ENCODE peak calls at places on chromosomes 12 and 14, in four cellular contexts. One of them, this sample, is unnamed.

GRCh38 chr14:99590746-99591555 is 13.1 kb downstream of the CCDC85C start:
- DNase-seq in H1: no peak
- DNase-seq in IMR-90: peak
- DNase-seq in H9: no peak
- DNase-seq in this sample: no peak

GRCh38 chr12:92439397-92439779 is 263.4 kb upstream of the PLEKHG7 start:
- DNase-seq in H1: no peak
- DNase-seq in H9: no peak
- DNase-seq in IMR-90: peak
- DNase-seq in this sample: no peak

GRCh38 chr14:99603965-99604765 is at the start of gene CCDC85C:
- DNase-seq in H1: peak
- DNase-seq in IMR-90: peak
- DNase-seq in H9: peak
- DNase-seq in this sample: peak

GRCh38 chr14:106665814-106666213 is 1139.4 kb downstream of the TMEM121 start:
- DNase-seq in H1: no peak
- DNase-seq in H9: no peak
- DNase-seq in IMR-90: no peak
- DNase-seq in this sample: no peak

GRCh38 chr12:76449572-76449971 is 101.4 kb upstream of the BBS10 start:
- DNase-seq in H9: no peak
- DNase-seq in H1: no peak
- DNase-seq in IMR-90: peak
- DNase-seq in this sample: no peak

GRCh38 chr12:118274066-118274465 is 98.6 kb downstream of the TAOK3 start:
- DNase-seq in IMR-90: no peak
- DNase-seq in H1: no peak
- DNase-seq in H9: no peak
- DNase-seq in this sample: no peak

GRCh38 chr12:93316623-93316971 is 61.1 kb upstream of the NUDT4 start:
- DNase-seq in IMR-90: no peak
- DNase-seq in H1: no peak
- DNase-seq in H9: no peak
- DNase-seq in this sample: no peak

GRCh38 chr12:119363037-119363436 is 28.5 kb downstream of the CCDC60 start:
- DNase-seq in H9: no peak
- DNase-seq in IMR-90: no peak
- DNase-seq in H1: no peak
- DNase-seq in this sample: no peak

GRCh38 chr12:121538699-121539061 is 42.1 kb downstream of the KDM2B start:
- DNase-seq in H9: peak
- DNase-seq in IMR-90: peak
- DNase-seq in H1: no peak
- DNase-seq in this sample: peak

GRCh38 chr14:24171422-24172260 is at the start of gene REC8:
- DNase-seq in IMR-90: no peak
- DNase-seq in H1: peak
- DNase-seq in H9: peak
- DNase-seq in this sample: peak

GRCh38 chr12:119681139-119681538 is 13.2 kb downstream of the PRKAB1 start:
- DNase-seq in H9: no peak
- DNase-seq in IMR-90: no peak
- DNase-seq in H1: no peak
- DNase-seq in this sample: no peak

GRCh38 chr12:89827592-89827991 is 119.0 kb upstream of the ATP2B1 start:
- DNase-seq in IMR-90: no peak
- DNase-seq in H9: no peak
- DNase-seq in H1: no peak
- DNase-seq in this sample: peak

GRCh38 chr12:79409562-79409961 is 281.2 kb downstream of the PAWR start:
- DNase-seq in H9: no peak
- DNase-seq in H1: no peak
- DNase-seq in IMR-90: peak
- DNase-seq in this sample: peak

GRCh38 chr12:124592050-124592449 is 24.6 kb upstream of the NCOR2 start:
- DNase-seq in H9: no peak
- DNase-seq in IMR-90: peak
- DNase-seq in H1: no peak
- DNase-seq in this sample: no peak

GRCh38 chr14:21264025-21264801 is 5.0 kb downstream of the HNRNPC start:
- DNase-seq in IMR-90: peak
- DNase-seq in H1: no peak
- DNase-seq in H9: no peak
- DNase-seq in this sample: no peak

GRCh38 chr14:77051101-77051500 is 22.6 kb upstream of the IRF2BPL start:
- DNase-seq in H1: no peak
- DNase-seq in H9: no peak
- DNase-seq in IMR-90: no peak
- DNase-seq in this sample: no peak

GRCh38 chr14:77053046-77053841 is 24.7 kb upstream of the IRF2BPL start:
- DNase-seq in H9: peak
- DNase-seq in IMR-90: peak
- DNase-seq in H1: peak
- DNase-seq in this sample: peak

GRCh38 chr14:77055981-77056380 is 27.5 kb upstream of the IRF2BPL start:
- DNase-seq in IMR-90: no peak
- DNase-seq in H1: no peak
- DNase-seq in H9: no peak
- DNase-seq in this sample: no peak

GRCh38 chr14:77058082-77058481 is 29.6 kb upstream of the IRF2BPL start:
- DNase-seq in H9: no peak
- DNase-seq in IMR-90: no peak
- DNase-seq in H1: no peak
- DNase-seq in this sample: no peak

GRCh38 chr14:77052281-77053044 is 24.0 kb upstream of the IRF2BPL start:
- DNase-seq in H1: no peak
- DNase-seq in IMR-90: no peak
- DNase-seq in H9: no peak
- DNase-seq in this sample: no peak
- H4K8ac ChIP-seq in H1: peak
- H4K8ac ChIP-seq in IMR-90: peak
- H4K8ac ChIP-seq in H9: no peak
- H4K8ac ChIP-seq in this sample: no peak

GRCh38 chr12:105076913-105077312 is 7.3 kb downstream of the ALDH1L2 start:
- DNase-seq in H9: no peak
- DNase-seq in IMR-90: no peak
- DNase-seq in H1: no peak
- DNase-seq in this sample: no peak
- H4K5ac ChIP-seq in H9: no peak
- H4K5ac ChIP-seq in IMR-90: no peak
- H4K5ac ChIP-seq in H1: no peak
- H4K5ac ChIP-seq in this sample: no peak

DNA sequence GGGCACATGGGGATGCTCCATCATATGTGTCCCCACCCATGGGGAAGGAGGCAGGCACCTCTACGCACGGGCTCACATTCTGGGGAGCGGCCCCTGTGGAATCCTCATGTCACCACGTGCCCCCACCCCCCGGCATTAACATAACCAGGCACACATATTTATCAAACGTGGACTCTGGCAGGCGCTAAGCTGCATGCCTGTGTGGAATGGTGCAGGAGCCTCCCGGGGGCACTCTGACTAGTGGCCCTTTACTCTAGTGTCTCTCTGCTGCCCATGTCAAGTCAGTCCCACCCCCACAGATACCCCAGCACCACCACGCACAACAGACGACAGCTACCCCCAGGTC is 66.1 kb downstream of the CCDC88C start:
- DNase-seq in IMR-90: no peak
- DNase-seq in H9: no peak
- DNase-seq in H1: no peak
- DNase-seq in this sample: no peak
- H4K8ac ChIP-seq in IMR-90: no peak
- H4K8ac ChIP-seq in H9: no peak
- H4K8ac ChIP-seq in H1: no peak
- H4K8ac ChIP-seq in this sample: no peak

GRCh38 chr12:132328282-132329029 is 933 bp downstream of the GALNT9 start:
- DNase-seq in H1: no peak
- DNase-seq in IMR-90: no peak
- DNase-seq in H9: no peak
- DNase-seq in this sample: no peak
- H4K5ac ChIP-seq in H1: no peak
- H4K5ac ChIP-seq in IMR-90: no peak
- H4K5ac ChIP-seq in H9: no peak
- H4K5ac ChIP-seq in this sample: no peak

DNA sequence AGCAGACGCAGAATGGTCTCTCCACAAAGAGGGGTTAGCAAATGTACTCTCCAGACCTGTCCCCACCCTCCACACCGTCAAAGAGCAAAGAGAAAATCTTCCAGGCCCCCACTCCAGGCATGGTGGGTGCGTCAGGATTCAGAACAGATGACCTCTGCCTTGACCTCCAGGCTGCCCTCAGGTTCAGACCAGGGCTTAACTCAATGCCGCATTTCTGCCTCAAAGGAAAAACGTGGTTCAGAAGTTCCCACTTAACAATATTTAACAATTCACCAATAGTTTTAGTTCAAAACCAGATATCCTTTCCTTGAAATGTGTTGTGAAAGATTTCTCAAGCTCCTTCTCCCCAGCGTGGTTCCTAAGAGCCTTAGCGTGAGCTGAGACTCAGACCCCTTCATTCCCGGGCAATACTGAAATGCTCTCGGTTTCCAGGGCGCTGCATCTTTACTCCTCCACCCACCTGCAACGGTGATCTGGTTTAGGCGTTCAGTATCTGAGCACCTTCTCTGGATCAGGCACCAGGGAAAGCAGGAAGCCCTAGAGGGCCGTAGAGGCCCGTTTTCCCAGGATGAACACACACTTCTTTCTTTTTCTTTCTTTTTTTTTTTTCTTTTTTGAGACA is 22.9 kb downstream of the HSP90AA1 start:
- DNase-seq in H9: no peak
- DNase-seq in IMR-90: no peak
- DNase-seq in H1: no peak
- DNase-seq in this sample: no peak
- H4K8ac ChIP-seq in H9: no peak
- H4K8ac ChIP-seq in IMR-90: no peak
- H4K8ac ChIP-seq in H1: peak
- H4K8ac ChIP-seq in this sample: no peak